ENCODE peak calls at places on chromosomes 2 and 18, in eight cellular contexts. M is nephron progenitor cell, D is Caco-2, W is upper lobe of right lung, Z is osteocyte, Y is A549, E is stomach, X is IMR-90. U is an unnamed sample.
A peak's percentile ranks its signal among the peaks of the same experiment; 100 is the strongest.

GRCh38 chr2:208077286-208077685 is 47.0 kb downstream of the CRYGD start:
- DNase-seq in M (no peak), D (no peak), W (no peak), Z (no peak), Y (no peak), E (no peak), X (peak; percentile 5), U (no peak)

GRCh38 chr2:200302940-200303727 is 3.4 kb upstream of the SPATS2L start:
- DNase-seq in M (no peak), D (peak; percentile 94), W (no peak), Z (no peak), Y (peak; percentile 31), E (no peak), X (peak; percentile 88), U (no peak)

GRCh38 chr2:62964050-62964449 is 86.6 kb upstream of the OTX1 start:
- DNase-seq in M (no peak), D (no peak), W (no peak), Z (no peak), Y (no peak), E (no peak), X (no peak), U (no peak)

GRCh38 chr2:241272722-241273551 is 42.5 kb downstream of the HDLBP start:
- DNase-seq in M (peak; percentile 69), D (peak; percentile 42), W (peak; percentile 82), Z (peak; percentile 88), Y (no peak), E (peak; percentile 74), X (peak; percentile 59), U (peak; percentile 77)

GRCh38 chr18:76518543-76519155 is 23.6 kb upstream of the ZNF516 start:
- DNase-seq in M (peak; percentile 75), D (no peak), W (no peak), Z (no peak), Y (no peak), E (no peak), X (peak; percentile 31), U (no peak)

GRCh38 chr2:31344447-31344846 is 70.1 kb downstream of the XDH start:
- DNase-seq in M (no peak), D (no peak), W (no peak), Z (no peak), Y (no peak), E (no peak), X (no peak), U (no peak)

GRCh38 chr2:14751581-14751980 is 119.1 kb downstream of the LRATD1 start:
- DNase-seq in M (no peak), D (no peak), W (no peak), Z (no peak), Y (no peak), E (no peak), X (no peak), U (no peak)

GRCh38 chr2:227503433-227504406 is 31.8 kb downstream of the AGFG1 start:
- DNase-seq in M (no peak), D (no peak), W (no peak), Z (no peak), Y (peak; percentile 58), E (peak; percentile 52), X (peak; percentile 57), U (no peak)

GRCh38 chr2:211800001-211800400 is 738.6 kb downstream of the ERBB4 start:
- DNase-seq in M (no peak), D (no peak), W (no peak), Z (no peak), Y (no peak), E (no peak), X (no peak), U (no peak)

GRCh38 chr2:27258051-27258450 is 4.8 kb downstream of the SLC30A3 start:
- DNase-seq in M (no peak), D (no peak), W (no peak), Z (no peak), Y (no peak), E (no peak), X (no peak), U (no peak)

GRCh38 chr2:27255660-27256059 is 7.2 kb downstream of the SLC30A3 start:
- DNase-seq in M (no peak), D (no peak), W (no peak), Z (no peak), Y (no peak), E (no peak), X (peak; percentile 67), U (no peak)

GRCh38 chr2:27255187-27255586 is 7.7 kb downstream of the SLC30A3 start:
- DNase-seq in M (no peak), D (no peak), W (no peak), Z (no peak), Y (no peak), E (no peak), X (no peak), U (no peak)

GRCh38 chr2:27261241-27261925 is 1.5 kb downstream of the SLC30A3 start:
- DNase-seq in M (no peak), D (no peak), W (no peak), Z (no peak), Y (no peak), E (no peak), X (no peak), U (no peak)

DNA sequence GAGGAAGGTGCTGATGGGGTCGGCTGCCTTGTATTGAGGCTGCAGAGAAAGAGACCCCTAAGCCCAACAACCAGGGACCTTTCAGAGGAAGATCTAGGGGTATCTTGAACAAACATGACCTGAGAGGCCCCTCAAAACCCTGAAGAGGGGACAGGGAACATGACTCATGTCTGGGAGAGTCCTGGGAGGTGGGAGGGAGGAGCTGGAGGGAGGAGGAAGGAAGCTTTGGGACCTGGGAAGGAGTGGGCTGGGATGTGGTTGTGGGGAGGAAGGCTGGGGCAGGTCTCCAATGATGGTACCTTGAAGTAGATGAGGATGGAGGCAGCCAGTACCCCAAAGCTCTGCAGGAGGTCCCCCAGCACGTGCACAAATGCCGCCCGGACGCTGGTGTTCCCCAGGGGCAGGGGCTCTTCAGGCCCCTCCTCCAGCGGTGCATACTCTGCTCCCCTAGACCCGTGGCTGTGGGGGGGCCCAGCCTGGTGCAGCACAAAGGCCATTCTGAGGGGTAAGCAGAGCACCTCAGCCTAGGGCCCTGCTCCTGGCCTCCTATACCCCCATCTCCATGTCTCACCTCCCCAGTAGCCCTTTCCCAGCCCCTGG is 5.9 kb downstream of the SLC30A3 start:
- DNase-seq in M (no peak), D (no peak), W (no peak), Z (no peak), Y (no peak), E (no peak), X (no peak), U (no peak)
- TF ChIP-seq CTCF in M (no peak), D (no peak), W (no peak), Z (no peak), Y (no peak), E (no peak), X (no peak), U (no peak)

GRCh38 chr2:222945887-222946286 is 85.1 kb downstream of the ACSL3 start:
- DNase-seq in M (no peak), D (no peak), W (no peak), Z (no peak), Y (no peak), E (no peak), X (no peak), U (no peak)

GRCh38 chr2:222942977-222943376 is 82.1 kb downstream of the ACSL3 start:
- DNase-seq in M (no peak), D (no peak), W (no peak), Z (no peak), Y (no peak), E (no peak), X (no peak), U (no peak)

GRCh38 chr2:222944971-222945740 is 84.3 kb downstream of the ACSL3 start:
- DNase-seq in M (no peak), D (no peak), W (no peak), Z (no peak), Y (no peak), E (no peak), X (no peak), U (no peak)

GRCh38 chr2:222943820-222944219 is 83.0 kb downstream of the ACSL3 start:
- DNase-seq in M (no peak), D (no peak), W (no peak), Z (no peak), Y (no peak), E (no peak), X (peak; percentile 63), U (no peak)

GRCh38 chr2:222944552-222944951 is 83.7 kb downstream of the ACSL3 start:
- DNase-seq in M (no peak), D (no peak), W (no peak), Z (no peak), Y (no peak), E (no peak), X (peak; percentile 26), U (no peak)
- TF ChIP-seq CTCF in M (no peak), D (no peak), W (no peak), Z (no peak), Y (no peak), E (no peak), X (no peak), U (no peak)

GRCh38 chr2:232891621-232892071 is 21.6 kb downstream of the SNORC start:
- DNase-seq in M (no peak), D (peak; percentile 3), W (no peak), Z (peak; percentile 72), Y (no peak), E (no peak), X (peak; percentile 72), U (peak; percentile 42)

GRCh38 chr2:232888839-232889529 is 18.9 kb downstream of the SNORC start:
- DNase-seq in M (no peak), D (no peak), W (no peak), Z (no peak), Y (no peak), E (peak; percentile 23), X (no peak), U (peak; percentile 58)

GRCh38 chr2:232889876-232890401 is 19.9 kb downstream of the SNORC start:
- DNase-seq in M (no peak), D (no peak), W (peak; percentile 52), Z (peak; percentile 75), Y (no peak), E (peak; percentile 4), X (no peak), U (peak; percentile 51)

GRCh38 chr2:232890896-232891601 is 21.0 kb downstream of the SNORC start:
- DNase-seq in M (peak; percentile 76), D (no peak), W (peak; percentile 71), Z (peak; percentile 80), Y (no peak), E (peak; percentile 24), X (peak; percentile 27), U (peak; percentile 64)

DNA sequence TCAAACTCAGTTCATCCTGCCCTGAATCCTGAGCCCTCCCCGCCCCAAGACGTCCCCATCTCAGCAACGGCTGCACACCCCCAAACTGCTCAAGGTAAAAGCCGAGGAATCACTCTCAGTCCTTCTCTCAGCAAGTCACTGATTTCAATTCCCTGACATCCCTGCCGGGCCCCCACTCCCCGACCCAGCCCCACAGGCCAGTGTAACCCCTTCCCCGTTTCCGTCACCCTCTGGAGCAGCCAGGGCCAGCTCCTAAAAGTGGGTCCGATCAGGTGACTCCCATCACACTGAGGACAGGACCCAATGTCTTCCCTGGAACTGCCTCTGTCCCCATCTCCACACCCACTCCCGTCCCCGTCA is 20.5 kb downstream of the SNORC start:
- DNase-seq in M (no peak), D (no peak), W (peak; percentile 60), Z (peak; percentile 74), Y (no peak), E (peak; percentile 8), X (no peak), U (peak; percentile 53)
- TF ChIP-seq CTCF in M (no peak), D (no peak), W (no peak), Z (no peak), Y (no peak), E (no peak), X (no peak), U (no peak)

DNA sequence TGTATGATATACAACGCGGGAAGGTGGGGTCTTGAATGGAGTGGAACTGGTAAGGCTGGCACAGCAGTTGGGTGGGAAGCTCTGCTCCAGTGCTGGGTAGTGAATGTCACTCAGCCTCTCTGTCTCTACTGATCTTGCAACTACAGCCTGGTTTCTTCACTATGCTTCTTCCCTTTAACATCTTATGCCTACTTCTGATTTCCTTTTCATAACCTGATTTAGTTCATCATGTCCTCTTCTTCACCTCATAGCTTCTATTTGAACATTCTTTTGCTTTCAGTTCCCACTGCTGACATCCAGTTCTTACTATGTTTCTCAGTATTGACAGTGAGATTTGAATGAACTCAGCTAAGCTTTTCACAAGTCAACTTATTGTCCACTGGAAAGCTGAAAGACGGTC is 286.2 kb downstream of the ARL6IP6 start:
- DNase-seq in M (no peak), D (no peak), W (no peak), Z (no peak), Y (no peak), E (no peak), X (no peak), U (no peak)
- TF ChIP-seq CTCF in M (no peak), D (no peak), W (no peak), Z (no peak), Y (no peak), E (no peak), X (no peak), U (no peak)

U was measured in type B pancreatic cell.